ENCODE peak calls at places on chromosome 11, in five cellular contexts. B is AG08395; N is activated T-helper 1 cell treated with anti-CD3 and anti-CD28 coated beads, Interleukin-12 subunit alpha, Interleukin-12 subunit beta, Interleukin-2, Interleukin-4 antibody, amounts not matched to agents 30 ng/mL and 10 ng/mL and 1 ng/mL, durations not matched to agents 14 hours and 24 hours and 36 hours; V is EL; Z is H9. O is an unnamed sample.

GRCh38 chr11:113384551-113384950 is 3.0 kb upstream of the ANKK1 start:
- DNase-seq in B (peak; percentile 83), N (no peak), V (peak; percentile 86), Z (peak; percentile 26), O (no peak)

GRCh38 chr11:87290304-87290922 is 252.7 kb downstream of the TMEM135 start:
- DNase-seq in B (peak; percentile 40), N (no peak), V (peak; percentile 63), Z (no peak), O (peak; percentile 79)

GRCh38 chr11:7314811-7315604 is 63.3 kb downstream of the SYT9 start:
- DNase-seq in B (no peak), N (no peak), V (no peak), Z (no peak), O (peak; percentile 30)

GRCh38 chr11:1128333-1129142 is 29.2 kb upstream of the MUC5AC start:
- DNase-seq in B (no peak), N (no peak), V (no peak), Z (peak; percentile 17), O (no peak)

GRCh38 chr11:34266987-34267386 is 90.8 kb downstream of the ABTB2 start:
- DNase-seq in B (peak; percentile 19), N (no peak), V (no peak), Z (no peak), O (no peak)

GRCh38 chr11:11534981-11535380 is 86.8 kb downstream of the GALNT18 start:
- DNase-seq in B (no peak), N (no peak), V (no peak), Z (no peak), O (no peak)

GRCh38 chr11:128757886-128758612 is 64.2 kb downstream of the FLI1 start:
- DNase-seq in B (no peak), N (no peak), V (no peak), Z (no peak), O (no peak)

GRCh38 chr11:117273550-117274289 is 17.4 kb upstream of the BACE1-AS start:
- DNase-seq in B (peak; percentile 64), N (no peak), V (peak; percentile 95), Z (no peak), O (peak; percentile 59)

O was measured in GM23338.